ENCODE peak calls at places on chromosomes 2 and 18, in nine cellular contexts. Q is sciatic nerve; F is amniotic stem cell; X is H4; M is mesenteric fat pad; A is CD8-positive, alpha-beta memory T cell; P is GM18507; R is SHP77; W is tibial nerve. H is an unnamed sample.

GRCh38 chr18:2411381-2411977 is 159.8 kb downstream of the METTL4 start:
- DNase-seq in A (no peak), P (no peak), X (peak), R (no peak), M (no peak), F (no peak), W (no peak), Q (no peak), H (no peak)

GRCh38 chr2:229474125-229474524 is 203.0 kb upstream of the PID1 start:
- DNase-seq in F (no peak), X (no peak), Q (no peak), W (no peak), R (no peak), M (no peak), P (no peak), A (no peak), H (no peak)

GRCh38 chr2:129876576-129876975 is 102.9 kb upstream of the RAB6C start:
- DNase-seq in F (no peak), R (no peak), A (no peak), P (no peak), Q (no peak), M (peak), W (no peak), X (no peak), H (no peak)

GRCh38 chr18:61998957-61999356 is 106.2 kb upstream of the RNF152 start:
- DNase-seq in R (no peak), P (no peak), M (no peak), X (peak), W (no peak), Q (no peak), A (no peak), F (peak), H (no peak)

GRCh38 chr18:24600076-24600654 is 139.7 kb downstream of the HRH4 start:
- DNase-seq in M (no peak), W (no peak), Q (no peak), A (no peak), P (no peak), F (peak), X (peak), R (peak), H (peak)

GRCh38 chr2:241842620-241843211 is 16.0 kb downstream of the PDCD1 start:
- DNase-seq in M (peak), F (no peak), R (no peak), X (no peak), A (peak), W (peak), Q (peak), P (no peak), H (peak)

GRCh38 chr18:8462651-8463185 is 146.5 kb upstream of the RAB12 start:
- DNase-seq in R (no peak), X (no peak), A (no peak), P (no peak), Q (no peak), W (no peak), F (no peak), M (no peak), H (no peak)

GRCh38 chr2:120785228-120785966 is 49.7 kb downstream of the GLI2 start:
- DNase-seq in A (no peak), M (no peak), X (no peak), W (no peak), P (no peak), Q (no peak), F (no peak), R (no peak), H (no peak)

GRCh38 chr2:10493636-10494281 is 45.6 kb upstream of the ODC1 start:
- DNase-seq in W (no peak), A (peak), X (peak), F (peak), R (peak), Q (peak), M (peak), P (peak), H (no peak)